ENCODE peak calls at places on chromosomes 11 and 22, in nine cellular contexts. H, N, W, I, X, Q, Y, L and E are unnamed samples.

GRCh38 chr11:26753738-26754504 is 32.1 kb upstream of the SLC5A12 start:
- DNase-seq in H (peak), N (peak), W (no peak), I (peak), X (peak), Q (peak), Y (no peak), L (peak), E (no peak)

GRCh38 chr11:69530278-69531070 is 49.0 kb downstream of the LINC01488 start:
- DNase-seq in H (no peak), N (peak), W (no peak), I (no peak), X (no peak), Q (peak), Y (no peak), L (no peak), E (no peak)

GRCh38 chr22:35649636-35650250 is 1.5 kb downstream of the APOL6 start:
- DNase-seq in H (no peak), N (no peak), W (no peak), I (no peak), X (no peak), Q (no peak), Y (no peak), L (no peak), E (no peak)

GRCh38 chr22:46067159-46068111 is 82.9 kb upstream of the PPARA start:
- DNase-seq in H (no peak), N (no peak), W (no peak), I (no peak), X (no peak), Q (no peak), Y (no peak), L (no peak), E (no peak)

GRCh38 chr11:43516316-43516820 is 157.6 kb downstream of the TTC17 start:
- DNase-seq in H (peak), N (no peak), W (no peak), I (no peak), X (no peak), Q (no peak), Y (no peak), L (no peak), E (no peak)

GRCh38 chr22:50084570-50084969 is 656 bp downstream of the MLC1 start:
- DNase-seq in H (no peak), N (no peak), W (no peak), I (no peak), X (no peak), Q (no peak), Y (no peak), L (no peak), E (no peak)

GRCh38 chr11:83070044-83070877 is 1.4 kb downstream of the RAB30 start:
- DNase-seq in H (peak), N (no peak), W (no peak), I (no peak), X (no peak), Q (no peak), Y (no peak), L (peak), E (no peak)

GRCh38 chr11:80096736-80097135 is 655.9 kb upstream of the TENM4 start:
- DNase-seq in H (no peak), N (no peak), W (no peak), I (peak), X (peak), Q (no peak), Y (no peak), L (peak), E (no peak)

GRCh38 chr11:14904745-14905103 is 12.7 kb upstream of the CYP2R1 start:
- DNase-seq in H (peak), N (no peak), W (peak), I (no peak), X (no peak), Q (peak), Y (peak), L (no peak), E (peak)

GRCh38 chr11:64372802-64373597 is 14.0 kb downstream of the RPS6KA4 start:
- DNase-seq in H (peak), N (no peak), W (no peak), I (no peak), X (no peak), Q (no peak), Y (no peak), L (no peak), E (no peak)

GRCh38 chr22:44678245-44678979 is 23.6 kb upstream of the PRR5 start:
- DNase-seq in H (no peak), N (no peak), W (no peak), I (no peak), X (no peak), Q (no peak), Y (no peak), L (no peak), E (no peak)

GRCh38 chr11:121112498-121113455 is 11.7 kb downstream of the TECTA start:
- DNase-seq in H (peak), N (peak), W (no peak), I (peak), X (peak), Q (peak), Y (peak), L (peak), E (peak)

GRCh38 chr22:30029512-30029911 is 50.8 kb upstream of the HORMAD2 start:
- DNase-seq in H (no peak), N (no peak), W (no peak), I (no peak), X (no peak), Q (no peak), Y (no peak), L (no peak), E (no peak)

GRCh38 chr11:9982796-9983579 is 311.0 kb downstream of the SBF2 start:
- DNase-seq in H (no peak), N (no peak), W (no peak), I (peak), X (peak), Q (no peak), Y (no peak), L (no peak), E (no peak)

GRCh38 chr22:39287076-39287743 is 32.2 kb downstream of the RPL3 start:
- DNase-seq in H (peak), N (peak), W (no peak), I (no peak), X (no peak), Q (peak), Y (no peak), L (no peak), E (peak)

GRCh38 chr22:20396639-20397038 is 2.7 kb downstream of the ZNF74 start:
- DNase-seq in H (no peak), N (no peak), W (no peak), I (no peak), X (no peak), Q (peak), Y (no peak), L (no peak), E (no peak)

GRCh38 chr11:94769897-94770296 is 1.7 kb downstream of the AMOTL1 start:
- DNase-seq in H (no peak), N (no peak), W (no peak), I (no peak), X (no peak), Q (no peak), Y (no peak), L (no peak), E (no peak)

GRCh38 chr11:22471405-22471804 is 133.2 kb downstream of the SLC17A6 start:
- DNase-seq in H (no peak), N (no peak), W (no peak), I (no peak), X (no peak), Q (no peak), Y (no peak), L (no peak), E (no peak)

GRCh38 chr11:12436266-12436665 is 58.9 kb downstream of the PARVA start:
- DNase-seq in H (no peak), N (no peak), W (no peak), I (no peak), X (no peak), Q (no peak), Y (no peak), L (no peak), E (no peak)

GRCh38 chr11:92826136-92826535 is 143.3 kb upstream of the MTNR1B start:
- DNase-seq in H (no peak), N (no peak), W (no peak), I (no peak), X (no peak), Q (no peak), Y (no peak), L (peak), E (no peak)

GRCh38 chr11:86606849-86607481 is 65.5 kb downstream of the ME3 start:
- DNase-seq in H (no peak), N (no peak), W (no peak), I (peak), X (no peak), Q (no peak), Y (no peak), L (no peak), E (no peak)

GRCh38 chr22:47609653-47610052 is 847.2 kb downstream of the TBC1D22A start:
- DNase-seq in H (no peak), N (no peak), W (no peak), I (no peak), X (no peak), Q (no peak), Y (no peak), L (no peak), E (no peak)

GRCh38 chr22:32622004-32622761 is 147.6 kb downstream of the FBXO7 start:
- DNase-seq in H (peak), N (no peak), W (no peak), I (peak), X (peak), Q (no peak), Y (no peak), L (no peak), E (no peak)

GRCh38 chr11:32381149-32381548 is 54.2 kb downstream of the WT1 start:
- DNase-seq in H (no peak), N (no peak), W (no peak), I (no peak), X (no peak), Q (no peak), Y (no peak), L (no peak), E (no peak)

GRCh38 chr11:3169952-3170755 is 5.0 kb upstream of the OSBPL5 start:
- DNase-seq in H (no peak), N (no peak), W (no peak), I (peak), X (no peak), Q (no peak), Y (no peak), L (no peak), E (no peak)

GRCh38 chr11:119332111-119332765 is 2.1 kb upstream of the RNF26 start:
- DNase-seq in H (no peak), N (no peak), W (no peak), I (no peak), X (no peak), Q (no peak), Y (no peak), L (no peak), E (no peak)

GRCh38 chr11:100629671-100630070 is 57.4 kb upstream of the ARHGAP42 start:
- DNase-seq in H (no peak), N (no peak), W (no peak), I (peak), X (no peak), Q (no peak), Y (no peak), L (no peak), E (no peak)